ENCODE peak calls at places on chromosomes 2 and 18, in five cellular contexts. One of them, this sample, is unnamed.

GRCh38 chr2:64391459-64391858 is 62.5 kb upstream of the LGALSL start:
- DNase-seq in fibroblast of mammary gland: no peak
- DNase-seq in Calu3: no peak
- DNase-seq in foreskin fibroblast: no peak
- DNase-seq in progenitor cell of endocrine pancreas: no peak
- DNase-seq in this sample: no peak

GRCh38 chr18:14577971-14578370 is 34.6 kb upstream of the POTEC start:
- DNase-seq in fibroblast of mammary gland: no peak
- DNase-seq in Calu3: no peak
- DNase-seq in foreskin fibroblast: no peak
- DNase-seq in progenitor cell of endocrine pancreas: no peak
- DNase-seq in this sample: no peak

GRCh38 chr18:45783097-45784075 is 42.1 kb upstream of the SIGLEC15 start:
- DNase-seq in fibroblast of mammary gland: no peak
- DNase-seq in Calu3: no peak
- DNase-seq in foreskin fibroblast: no peak
- DNase-seq in progenitor cell of endocrine pancreas: no peak
- DNase-seq in this sample: no peak

GRCh38 chr2:182650704-182651103 is 65.4 kb upstream of the DNAJC10 start:
- DNase-seq in fibroblast of mammary gland: peak
- DNase-seq in Calu3: no peak
- DNase-seq in foreskin fibroblast: peak
- DNase-seq in progenitor cell of endocrine pancreas: no peak
- DNase-seq in this sample: peak

GRCh38 chr2:55500025-55500424 is 19.5 kb upstream of the CFAP36 start:
- DNase-seq in fibroblast of mammary gland: peak
- DNase-seq in Calu3: no peak
- DNase-seq in foreskin fibroblast: peak
- DNase-seq in progenitor cell of endocrine pancreas: no peak
- DNase-seq in this sample: no peak

GRCh38 chr2:160909781-160910242 is 250.4 kb upstream of the TANK start:
- DNase-seq in fibroblast of mammary gland: peak
- DNase-seq in Calu3: no peak
- DNase-seq in foreskin fibroblast: no peak
- DNase-seq in progenitor cell of endocrine pancreas: no peak
- DNase-seq in this sample: no peak

GRCh38 chr2:229777716-229778115 is 63.4 kb upstream of the DNER start:
- DNase-seq in fibroblast of mammary gland: no peak
- DNase-seq in Calu3: no peak
- DNase-seq in foreskin fibroblast: no peak
- DNase-seq in progenitor cell of endocrine pancreas: no peak
- DNase-seq in this sample: no peak

GRCh38 chr2:36339819-36340218 is 15.8 kb upstream of the CRIM1 start:
- DNase-seq in fibroblast of mammary gland: no peak
- DNase-seq in Calu3: no peak
- DNase-seq in foreskin fibroblast: no peak
- DNase-seq in progenitor cell of endocrine pancreas: no peak
- DNase-seq in this sample: no peak

GRCh38 chr18:68725341-68725740 is 10.4 kb upstream of the TMX3 start:
- DNase-seq in fibroblast of mammary gland: no peak
- DNase-seq in Calu3: no peak
- DNase-seq in foreskin fibroblast: no peak
- DNase-seq in progenitor cell of endocrine pancreas: no peak
- DNase-seq in this sample: no peak

GRCh38 chr2:215825709-215826108 is 187.6 kb downstream of the MREG start:
- DNase-seq in fibroblast of mammary gland: peak
- DNase-seq in Calu3: no peak
- DNase-seq in foreskin fibroblast: no peak
- DNase-seq in progenitor cell of endocrine pancreas: no peak
- DNase-seq in this sample: no peak

GRCh38 chr2:104849618-104850097 is 4.3 kb upstream of the POU3F3 start:
- DNase-seq in fibroblast of mammary gland: peak
- DNase-seq in Calu3: peak
- DNase-seq in foreskin fibroblast: peak
- DNase-seq in progenitor cell of endocrine pancreas: no peak
- DNase-seq in this sample: peak

GRCh38 chr18:303578-303977 is 35.7 kb upstream of the THOC1 start:
- DNase-seq in fibroblast of mammary gland: no peak
- DNase-seq in Calu3: no peak
- DNase-seq in foreskin fibroblast: no peak
- DNase-seq in progenitor cell of endocrine pancreas: no peak
- DNase-seq in this sample: no peak

GRCh38 chr2:118222643-118223486 is 134.6 kb downstream of the INSIG2 start:
- DNase-seq in fibroblast of mammary gland: no peak
- DNase-seq in Calu3: no peak
- DNase-seq in foreskin fibroblast: no peak
- DNase-seq in progenitor cell of endocrine pancreas: no peak
- DNase-seq in this sample: no peak

GRCh38 chr2:63346441-63346840 is 241.8 kb downstream of the WDPCP start:
- DNase-seq in fibroblast of mammary gland: no peak
- DNase-seq in Calu3: no peak
- DNase-seq in foreskin fibroblast: no peak
- DNase-seq in progenitor cell of endocrine pancreas: no peak
- DNase-seq in this sample: no peak

GRCh38 chr2:45892236-45892701 is 240.8 kb downstream of the PRKCE start:
- DNase-seq in fibroblast of mammary gland: no peak
- DNase-seq in Calu3: no peak
- DNase-seq in foreskin fibroblast: no peak
- DNase-seq in progenitor cell of endocrine pancreas: no peak
- DNase-seq in this sample: no peak

GRCh38 chr2:121336528-121337294 is 51.7 kb upstream of the TFCP2L1 start:
- DNase-seq in fibroblast of mammary gland: no peak
- DNase-seq in Calu3: no peak
- DNase-seq in foreskin fibroblast: no peak
- DNase-seq in progenitor cell of endocrine pancreas: no peak
- DNase-seq in this sample: no peak

GRCh38 chr2:161436411-161436810 is 20.3 kb downstream of the TBR1 start:
- DNase-seq in fibroblast of mammary gland: peak
- DNase-seq in Calu3: no peak
- DNase-seq in foreskin fibroblast: peak
- DNase-seq in progenitor cell of endocrine pancreas: no peak
- DNase-seq in this sample: peak

GRCh38 chr2:96502891-96503636 is 2.1 kb downstream of the NEURL3 start:
- DNase-seq in fibroblast of mammary gland: no peak
- DNase-seq in Calu3: peak
- DNase-seq in foreskin fibroblast: no peak
- DNase-seq in progenitor cell of endocrine pancreas: no peak
- DNase-seq in this sample: no peak

GRCh38 chr2:126658316-126658909 is 2.5 kb downstream of the GYPC start:
- DNase-seq in fibroblast of mammary gland: no peak
- DNase-seq in Calu3: no peak
- DNase-seq in foreskin fibroblast: no peak
- DNase-seq in progenitor cell of endocrine pancreas: no peak
- DNase-seq in this sample: no peak

GRCh38 chr2:165110394-165110793 is 93.5 kb downstream of the SCN3A start:
- DNase-seq in fibroblast of mammary gland: no peak
- DNase-seq in Calu3: no peak
- DNase-seq in foreskin fibroblast: no peak
- DNase-seq in progenitor cell of endocrine pancreas: no peak
- DNase-seq in this sample: no peak

GRCh38 chr2:5946210-5947118 is 254.3 kb downstream of the SOX11 start:
- DNase-seq in fibroblast of mammary gland: no peak
- DNase-seq in Calu3: no peak
- DNase-seq in foreskin fibroblast: no peak
- DNase-seq in progenitor cell of endocrine pancreas: no peak
- DNase-seq in this sample: no peak

GRCh38 chr2:219951111-219951510 is 323.7 kb downstream of the SLC4A3 start:
- DNase-seq in fibroblast of mammary gland: no peak
- DNase-seq in Calu3: no peak
- DNase-seq in foreskin fibroblast: no peak
- DNase-seq in progenitor cell of endocrine pancreas: no peak
- DNase-seq in this sample: no peak

GRCh38 chr18:51458861-51459260 is 261.4 kb upstream of the MEX3C start:
- DNase-seq in fibroblast of mammary gland: no peak
- DNase-seq in Calu3: no peak
- DNase-seq in foreskin fibroblast: no peak
- DNase-seq in progenitor cell of endocrine pancreas: no peak
- DNase-seq in this sample: no peak

GRCh38 chr2:181782630-181783029 is 102.3 kb upstream of the NEUROD1 start:
- DNase-seq in fibroblast of mammary gland: no peak
- DNase-seq in Calu3: no peak
- DNase-seq in foreskin fibroblast: no peak
- DNase-seq in progenitor cell of endocrine pancreas: no peak
- DNase-seq in this sample: no peak

GRCh38 chr18:65659912-65660311 is 90.9 kb upstream of the CDH7 start:
- DNase-seq in fibroblast of mammary gland: no peak
- DNase-seq in Calu3: peak
- DNase-seq in foreskin fibroblast: no peak
- DNase-seq in progenitor cell of endocrine pancreas: no peak
- DNase-seq in this sample: no peak

GRCh38 chr2:231353469-231353868 is 42.0 kb upstream of the B3GNT7 start:
- DNase-seq in fibroblast of mammary gland: no peak
- DNase-seq in Calu3: no peak
- DNase-seq in foreskin fibroblast: no peak
- DNase-seq in progenitor cell of endocrine pancreas: no peak
- DNase-seq in this sample: no peak

GRCh38 chr2:53672881-53673522 is 94.6 kb upstream of the CHAC2 start:
- DNase-seq in fibroblast of mammary gland: peak
- DNase-seq in Calu3: no peak
- DNase-seq in foreskin fibroblast: peak
- DNase-seq in progenitor cell of endocrine pancreas: no peak
- DNase-seq in this sample: no peak

GRCh38 chr2:56077352-56077915 is 106.4 kb upstream of the CCDC85A start:
- DNase-seq in fibroblast of mammary gland: peak
- DNase-seq in Calu3: peak
- DNase-seq in foreskin fibroblast: no peak
- DNase-seq in progenitor cell of endocrine pancreas: peak
- DNase-seq in this sample: no peak

GRCh38 chr2:111037136-111037535 is 83.6 kb upstream of the BCL2L11 start:
- DNase-seq in fibroblast of mammary gland: no peak
- DNase-seq in Calu3: no peak
- DNase-seq in foreskin fibroblast: no peak
- DNase-seq in progenitor cell of endocrine pancreas: no peak
- DNase-seq in this sample: no peak

GRCh38 chr18:58552057-58552461 is 76.8 kb downstream of the ALPK2 start:
- DNase-seq in fibroblast of mammary gland: peak
- DNase-seq in Calu3: peak
- DNase-seq in foreskin fibroblast: peak
- DNase-seq in progenitor cell of endocrine pancreas: no peak
- DNase-seq in this sample: no peak

GRCh38 chr18:28159055-28159454 is 17.9 kb downstream of the CDH2 start:
- DNase-seq in fibroblast of mammary gland: no peak
- DNase-seq in Calu3: no peak
- DNase-seq in foreskin fibroblast: no peak
- DNase-seq in progenitor cell of endocrine pancreas: no peak
- DNase-seq in this sample: no peak

GRCh38 chr2:234189786-234190185 is 139.3 kb downstream of the SPP2 start:
- DNase-seq in fibroblast of mammary gland: no peak
- DNase-seq in Calu3: no peak
- DNase-seq in foreskin fibroblast: no peak
- DNase-seq in progenitor cell of endocrine pancreas: no peak
- DNase-seq in this sample: no peak

GRCh38 chr2:109497447-109497846 is 116.3 kb downstream of the SEPTIN10 start:
- DNase-seq in fibroblast of mammary gland: peak
- DNase-seq in Calu3: no peak
- DNase-seq in foreskin fibroblast: peak
- DNase-seq in progenitor cell of endocrine pancreas: no peak
- DNase-seq in this sample: peak

GRCh38 chr2:224038049-224038829 is 847 bp downstream of the SERPINE2 start:
- DNase-seq in fibroblast of mammary gland: peak
- DNase-seq in Calu3: peak
- DNase-seq in foreskin fibroblast: no peak
- DNase-seq in progenitor cell of endocrine pancreas: peak
- DNase-seq in this sample: no peak

GRCh38 chr2:43777306-43777926 is 3.6 kb downstream of the DYNC2LI1 start:
- DNase-seq in fibroblast of mammary gland: no peak
- DNase-seq in Calu3: no peak
- DNase-seq in foreskin fibroblast: no peak
- DNase-seq in progenitor cell of endocrine pancreas: no peak
- DNase-seq in this sample: no peak

GRCh38 chr18:54327818-54328217 is 29.8 kb downstream of the STARD6 start:
- DNase-seq in fibroblast of mammary gland: peak
- DNase-seq in Calu3: no peak
- DNase-seq in foreskin fibroblast: no peak
- DNase-seq in progenitor cell of endocrine pancreas: no peak
- DNase-seq in this sample: no peak
- TF ChIP-seq CTCF in fibroblast of mammary gland: no peak
- TF ChIP-seq CTCF in Calu3: no peak
- TF ChIP-seq CTCF in foreskin fibroblast: no peak
- TF ChIP-seq CTCF in progenitor cell of endocrine pancreas: no peak
- TF ChIP-seq CTCF in this sample: no peak

DNA sequence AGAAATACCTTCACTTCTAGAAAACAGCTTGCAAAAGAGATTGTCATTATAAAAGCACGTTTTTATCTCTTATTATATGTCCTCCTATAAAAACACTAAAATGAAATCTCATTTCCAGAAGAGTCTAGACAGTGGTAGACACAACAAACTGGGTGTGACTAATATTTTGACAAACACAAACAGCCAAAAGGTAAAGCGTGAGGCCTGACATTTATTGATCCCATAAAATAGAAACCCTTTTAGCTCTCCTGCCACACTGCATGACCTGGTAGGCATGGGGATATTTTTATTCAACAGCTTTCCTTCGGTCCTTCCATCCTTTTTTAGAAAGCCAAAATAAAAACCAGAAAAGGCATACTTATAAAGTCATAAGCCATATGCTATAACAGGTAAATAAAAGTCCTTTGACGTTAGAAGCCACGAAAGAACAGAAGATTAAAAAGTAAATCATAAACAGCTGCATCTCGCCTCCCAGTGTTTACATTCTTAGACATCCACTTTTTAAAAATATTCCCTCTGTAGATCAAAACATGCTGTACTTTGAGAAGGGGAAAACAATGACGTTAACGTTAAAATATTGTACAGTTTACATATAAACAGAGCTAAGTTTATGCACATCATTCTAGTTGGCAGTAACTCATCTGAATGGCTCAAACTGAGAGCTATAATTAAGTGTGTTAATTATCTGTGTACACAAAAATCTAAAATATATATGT is 44.6 kb downstream of the IRS1 start:
- DNase-seq in fibroblast of mammary gland: peak
- DNase-seq in Calu3: no peak
- DNase-seq in foreskin fibroblast: peak
- DNase-seq in progenitor cell of endocrine pancreas: no peak
- DNase-seq in this sample: peak
- TF ChIP-seq CTCF in fibroblast of mammary gland: no peak
- TF ChIP-seq CTCF in Calu3: no peak
- TF ChIP-seq CTCF in foreskin fibroblast: no peak
- TF ChIP-seq CTCF in progenitor cell of endocrine pancreas: no peak
- TF ChIP-seq CTCF in this sample: no peak

DNA sequence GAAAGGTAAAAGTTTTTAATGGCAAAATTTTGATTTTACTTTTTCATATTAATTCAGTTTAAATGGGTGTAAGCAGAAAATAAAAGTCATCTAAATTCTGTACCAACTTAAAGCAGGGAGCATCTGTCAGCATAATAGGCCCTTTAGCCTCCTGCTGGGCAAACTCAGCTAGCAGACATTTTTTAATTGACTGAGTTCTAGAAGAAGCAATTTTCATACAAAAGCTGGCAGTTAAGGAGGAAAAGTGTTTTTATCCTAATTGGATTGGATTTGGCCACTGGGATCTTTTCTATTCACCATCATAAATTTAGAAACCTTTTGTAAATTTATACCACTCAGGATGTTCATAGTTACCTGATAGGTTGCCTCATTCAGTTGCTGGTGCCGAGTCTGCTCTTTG is 262.7 kb upstream of the FSIP2 start:
- DNase-seq in fibroblast of mammary gland: no peak
- DNase-seq in Calu3: no peak
- DNase-seq in foreskin fibroblast: no peak
- DNase-seq in progenitor cell of endocrine pancreas: no peak
- DNase-seq in this sample: no peak
- TF ChIP-seq CTCF in fibroblast of mammary gland: no peak
- TF ChIP-seq CTCF in Calu3: no peak
- TF ChIP-seq CTCF in foreskin fibroblast: no peak
- TF ChIP-seq CTCF in progenitor cell of endocrine pancreas: peak
- TF ChIP-seq CTCF in this sample: no peak

GRCh38 chr18:23618862-23619387 is 32.6 kb upstream of the NPC1 start:
- DNase-seq in fibroblast of mammary gland: peak
- DNase-seq in Calu3: peak
- DNase-seq in foreskin fibroblast: no peak
- DNase-seq in progenitor cell of endocrine pancreas: peak
- DNase-seq in this sample: no peak
- TF ChIP-seq CTCF in fibroblast of mammary gland: no peak
- TF ChIP-seq CTCF in Calu3: no peak
- TF ChIP-seq CTCF in foreskin fibroblast: peak
- TF ChIP-seq CTCF in progenitor cell of endocrine pancreas: peak
- TF ChIP-seq CTCF in this sample: peak

This sample was measured in AG09319.